ENCODE peak calls at places on chromosomes 7 and 10, in eight cellular contexts. I, M, T, Q, K, U, W and F are unnamed samples.

GRCh38 chr7:52749880-52750279 is 285.6 kb upstream of the POM121L12 start:
- DNase-seq in I (no peak), M (peak; percentile 53), T (no peak), Q (no peak), K (no peak), U (no peak), W (peak; percentile 1), F (no peak)

GRCh38 chr7:33849004-33849403 is 56.3 kb upstream of the BMPER start:
- DNase-seq in I (no peak), M (no peak), T (no peak), Q (no peak), K (no peak), U (peak; percentile 83), W (no peak), F (peak; percentile 46)

GRCh38 chr7:52726986-52727385 is 308.4 kb upstream of the POM121L12 start:
- DNase-seq in I (no peak), M (no peak), T (no peak), Q (no peak), K (no peak), U (no peak), W (no peak), F (no peak)

GRCh38 chr10:60434418-60435046 is 44.9 kb upstream of the ANK3 start:
- DNase-seq in I (peak; percentile 92), M (no peak), T (peak; percentile 80), Q (peak; percentile 54), K (peak; percentile 40), U (peak; percentile 76), W (no peak), F (peak; percentile 32)

GRCh38 chr10:63105811-63106755 is 27.0 kb upstream of the NRBF2 start:
- DNase-seq in I (peak; percentile 92), M (no peak), T (peak; percentile 59), Q (no peak), K (no peak), U (peak; percentile 83), W (peak; percentile 17), F (peak; percentile 82)

GRCh38 chr7:22550514-22551010 is 50.6 kb upstream of the STEAP1B start:
- DNase-seq in I (no peak), M (no peak), T (no peak), Q (no peak), K (no peak), U (peak; percentile 9), W (no peak), F (no peak)

GRCh38 chr7:140304071-140304799 is 94.1 kb downstream of the SLC37A3 start:
- DNase-seq in I (peak; percentile 22), M (no peak), T (peak; percentile 40), Q (no peak), K (no peak), U (peak; percentile 46), W (no peak), F (peak; percentile 2)

GRCh38 chr10:23047201-23048050 is 48.0 kb upstream of the MSRB2 start:
- DNase-seq in I (peak; percentile 63), M (no peak), T (peak; percentile 12), Q (peak; percentile 69), K (no peak), U (peak; percentile 48), W (no peak), F (no peak)

GRCh38 chr10:84191106-84191505 is 3.2 kb upstream of the CDHR1 start:
- DNase-seq in I (no peak), M (no peak), T (no peak), Q (no peak), K (no peak), U (no peak), W (no peak), F (no peak)

DNA sequence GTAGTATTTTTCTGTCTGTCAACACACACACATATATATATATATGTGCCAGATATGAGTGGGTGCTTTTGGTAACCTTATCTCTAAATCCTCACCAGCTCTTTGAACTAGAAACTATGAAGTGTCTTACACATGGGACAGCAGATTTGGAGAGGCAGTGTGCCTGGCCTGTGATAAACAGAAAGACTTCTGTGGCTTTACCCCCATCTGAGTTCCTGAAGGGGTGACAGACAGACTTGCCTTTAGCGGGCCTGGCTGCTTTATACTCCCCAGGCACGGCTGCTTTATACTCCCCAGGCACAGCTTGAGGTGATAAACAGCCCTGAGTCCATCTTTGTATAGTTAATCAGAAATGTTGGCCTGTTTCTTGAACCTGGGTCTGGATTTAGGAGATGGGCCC is 5.6 kb downstream of the BAG3 start:
- DNase-seq in I (no peak), M (no peak), T (no peak), Q (no peak), K (no peak), U (no peak), W (no peak), F (no peak)
- H3K4me1 ChIP-seq in I (peaks cover 58% of the 10 kb centered on the region), M (peaks cover 4% of the 10 kb centered on the region), T (peaks cover 45% of the 10 kb centered on the region), Q (peaks cover 56% of the 10 kb centered on the region), K (peaks cover 31% of the 10 kb centered on the region), U (peaks cover 57% of the 10 kb centered on the region), W (peaks cover 11% of the 10 kb centered on the region), F (peaks cover 68% of the 10 kb centered on the region)

GRCh38 chr10:96384471-96384870 is 25.7 kb upstream of the OPALIN start:
- DNase-seq in I (no peak), M (no peak), T (no peak), Q (no peak), K (no peak), U (no peak), W (no peak), F (no peak)

GRCh38 chr10:96390460-96390864 is 31.7 kb upstream of the OPALIN start:
- DNase-seq in I (no peak), M (no peak), T (no peak), Q (no peak), K (no peak), U (no peak), W (no peak), F (no peak)

GRCh38 chr10:96387601-96388000 is 28.8 kb upstream of the OPALIN start:
- DNase-seq in I (no peak), M (no peak), T (no peak), Q (no peak), K (no peak), U (peak; percentile 75), W (no peak), F (no peak)

GRCh38 chr10:96389785-96390184 is 31.0 kb upstream of the OPALIN start:
- DNase-seq in I (no peak), M (no peak), T (no peak), Q (no peak), K (no peak), U (no peak), W (no peak), F (no peak)

GRCh38 chr10:96387151-96387550 is 28.3 kb upstream of the OPALIN start:
- DNase-seq in I (no peak), M (no peak), T (no peak), Q (no peak), K (no peak), U (peak; percentile 55), W (no peak), F (no peak)
- H3K9me3 ChIP-seq in I (no peaks in the 10 kb centered on the region), M (no peaks in the 10 kb centered on the region), T (no peaks in the 10 kb centered on the region), Q (no peaks in the 10 kb centered on the region), K (no peaks in the 10 kb centered on the region), U (no peaks in the 10 kb centered on the region), W (no peaks in the 10 kb centered on the region), F (no peaks in the 10 kb centered on the region)

DNA sequence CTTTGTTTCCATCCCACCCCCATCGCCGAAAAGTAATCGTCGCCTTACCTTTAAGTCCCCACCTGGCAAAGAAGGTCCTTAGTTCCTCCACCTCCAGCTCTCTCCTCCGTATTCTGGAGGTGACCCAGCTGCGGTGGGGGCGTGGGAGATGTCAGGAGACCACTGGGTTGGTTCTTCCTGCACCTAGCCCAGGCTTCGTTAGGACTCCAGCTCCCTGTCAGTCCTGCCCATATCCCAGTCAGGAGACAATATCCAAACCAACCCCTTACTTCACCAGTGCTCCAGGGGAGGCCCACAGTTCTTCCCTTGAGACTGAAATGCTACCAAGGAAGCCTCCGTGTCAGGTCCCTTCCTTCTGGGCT is 693 bp downstream of the ADIRF start:
- DNase-seq in I (no peak), M (no peak), T (no peak), Q (no peak), K (no peak), U (no peak), W (no peak), F (no peak)
- H3K9ac ChIP-seq in I (peak overlapping the region; percentile 92), M (no peak overlapping the region), T (peak overlapping the region; percentile 52), Q (no peak overlapping the region), K (no peak overlapping the region), U (peak overlapping the region; percentile 100), W (no peak overlapping the region), F (peak overlapping the region; percentile 96)

GRCh38 chr7:100467638-100468373 is 3.7 kb upstream of the SPACDR start:
- DNase-seq in I (no peak), M (no peak), T (no peak), Q (peak; percentile 24), K (no peak), U (no peak), W (no peak), F (no peak)

GRCh38 chr7:100472121-100472851 is 6.7 kb downstream of the TSC22D4 start:
- DNase-seq in I (no peak), M (no peak), T (no peak), Q (peak; percentile 56), K (no peak), U (no peak), W (no peak), F (no peak)

GRCh38 chr7:100471021-100471420 is 7.0 kb upstream of the SPACDR start:
- DNase-seq in I (no peak), M (no peak), T (no peak), Q (no peak), K (no peak), U (no peak), W (no peak), F (no peak)

GRCh38 chr7:100466830-100467605 is 3.0 kb upstream of the SPACDR start:
- DNase-seq in I (no peak), M (peak; percentile 24), T (no peak), Q (no peak), K (no peak), U (no peak), W (no peak), F (no peak)

GRCh38 chr7:100469227-100470044 is 5.4 kb upstream of the SPACDR start:
- DNase-seq in I (peak; percentile 79), M (peak; percentile 92), T (peak; percentile 68), Q (peak; percentile 90), K (peak; percentile 77), U (peak; percentile 79), W (no peak), F (peak; percentile 37)
- H3K4me1 ChIP-seq in I (no peaks in the 10 kb centered on the region), M (no peaks in the 10 kb centered on the region), T (peaks cover 5% of the 10 kb centered on the region), Q (peaks cover 52% of the 10 kb centered on the region), K (peaks cover 4% of the 10 kb centered on the region), U (peaks cover 15% of the 10 kb centered on the region), W (peaks cover 4% of the 10 kb centered on the region), F (peaks cover 10% of the 10 kb centered on the region)

DNA sequence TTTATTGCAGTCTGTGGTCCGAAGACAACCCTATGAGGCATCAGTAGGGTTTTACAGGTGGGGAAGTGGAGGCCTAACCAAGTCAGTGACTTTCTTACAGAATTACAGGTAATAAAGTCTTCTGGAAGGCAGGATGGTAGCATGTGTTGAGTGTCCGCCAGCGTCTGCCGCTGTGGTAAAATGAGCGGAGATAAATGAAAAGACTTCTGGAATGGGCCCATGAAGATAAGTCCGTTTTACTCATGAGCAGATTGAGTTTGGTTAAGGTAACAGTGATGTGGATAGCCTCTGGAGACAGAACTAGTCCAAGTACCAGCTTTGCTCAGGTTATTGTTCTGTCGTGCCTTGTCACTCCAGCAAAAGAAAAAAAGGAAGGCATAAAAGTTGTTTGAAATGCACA is 966 bp downstream of the FBH1 start:
- DNase-seq in I (no peak), M (no peak), T (no peak), Q (no peak), K (no peak), U (no peak), W (no peak), F (no peak)
- H3K9me3 ChIP-seq in I (no peaks in the 10 kb centered on the region), M (no peaks in the 10 kb centered on the region), T (no peaks in the 10 kb centered on the region), Q (no peaks in the 10 kb centered on the region), K (no peaks in the 10 kb centered on the region), U (no peaks in the 10 kb centered on the region), W (no peaks in the 10 kb centered on the region), F (no peaks in the 10 kb centered on the region)

GRCh38 chr10:97596101-97597055 is 6.9 kb downstream of the C10orf62 start:
- DNase-seq in I (peak; percentile 69), M (no peak), T (peak; percentile 66), Q (no peak), K (no peak), U (peak; percentile 96), W (no peak), F (peak; percentile 78)
- H3K9ac ChIP-seq in I (no peak overlapping the region), M (no peak overlapping the region), T (no peak overlapping the region), Q (peak overlapping the region; percentile 45), K (no peak overlapping the region), U (peak overlapping the region; percentile 64), W (no peak overlapping the region), F (no peak overlapping the region)